ENCODE peak calls at places on chromosomes 11 and 22, in seven cellular contexts. T, I, M, K, L, J and O are unnamed samples.

GRCh38 chr11:1020211-1020905 is 16.2 kb downstream of the MUC6 start:
- DNase-seq in M (no peak), L (no peak), J (no peak), K (no peak), T (no peak), I (peak; percentile 67), O (no peak)

GRCh38 chr11:46671958-46672315 is 28.5 kb downstream of the ARHGAP1 start:
- DNase-seq in I (no peak), T (no peak), M (no peak), L (no peak), J (no peak), K (no peak), O (no peak)

GRCh38 chr11:116736763-116737162 is 36.0 kb downstream of the BUD13 start:
- DNase-seq in L (no peak), M (no peak), I (no peak), T (no peak), J (peak; percentile 33), K (no peak), O (no peak)

GRCh38 chr11:57311109-57311936 is 13.4 kb downstream of the TNKS1BP1 start:
- DNase-seq in K (peak; percentile 90), I (peak; percentile 98), J (peak; percentile 98), L (peak; percentile 93), T (peak; percentile 98), M (peak; percentile 91), O (peak; percentile 94)

GRCh38 chr22:43921361-43921760 is 2.2 kb upstream of the PNPLA3 start:
- DNase-seq in L (no peak), K (no peak), T (peak; percentile 42), M (no peak), I (no peak), J (no peak), O (no peak)

GRCh38 chr22:35219012-35219411 is 38.3 kb upstream of the HMGXB4 start:
- DNase-seq in T (peak; percentile 6), I (no peak), J (peak; percentile 7), M (no peak), L (no peak), K (no peak), O (no peak)

GRCh38 chr11:32586576-32587190 is 3.1 kb downstream of the EIF3M start:
- DNase-seq in I (no peak), L (no peak), K (no peak), T (peak; percentile 30), J (peak; percentile 55), M (peak; percentile 6), O (no peak)

GRCh38 chr11:6328321-6328720 is 8.0 kb upstream of the CAVIN3 start:
- DNase-seq in J (no peak), T (peak; percentile 85), I (no peak), L (no peak), M (no peak), K (no peak), O (no peak)

GRCh38 chr22:38788417-38788816 is 5.5 kb downstream of the DNAL4 start:
- DNase-seq in J (no peak), T (peak; percentile 92), K (peak; percentile 72), I (no peak), L (no peak), M (no peak), O (no peak)

GRCh38 chr11:115645631-115646271 is 141.5 kb upstream of the CADM1 start:
- DNase-seq in M (peak; percentile 89), T (no peak), L (no peak), J (no peak), K (peak; percentile 72), I (no peak), O (no peak)

DNA sequence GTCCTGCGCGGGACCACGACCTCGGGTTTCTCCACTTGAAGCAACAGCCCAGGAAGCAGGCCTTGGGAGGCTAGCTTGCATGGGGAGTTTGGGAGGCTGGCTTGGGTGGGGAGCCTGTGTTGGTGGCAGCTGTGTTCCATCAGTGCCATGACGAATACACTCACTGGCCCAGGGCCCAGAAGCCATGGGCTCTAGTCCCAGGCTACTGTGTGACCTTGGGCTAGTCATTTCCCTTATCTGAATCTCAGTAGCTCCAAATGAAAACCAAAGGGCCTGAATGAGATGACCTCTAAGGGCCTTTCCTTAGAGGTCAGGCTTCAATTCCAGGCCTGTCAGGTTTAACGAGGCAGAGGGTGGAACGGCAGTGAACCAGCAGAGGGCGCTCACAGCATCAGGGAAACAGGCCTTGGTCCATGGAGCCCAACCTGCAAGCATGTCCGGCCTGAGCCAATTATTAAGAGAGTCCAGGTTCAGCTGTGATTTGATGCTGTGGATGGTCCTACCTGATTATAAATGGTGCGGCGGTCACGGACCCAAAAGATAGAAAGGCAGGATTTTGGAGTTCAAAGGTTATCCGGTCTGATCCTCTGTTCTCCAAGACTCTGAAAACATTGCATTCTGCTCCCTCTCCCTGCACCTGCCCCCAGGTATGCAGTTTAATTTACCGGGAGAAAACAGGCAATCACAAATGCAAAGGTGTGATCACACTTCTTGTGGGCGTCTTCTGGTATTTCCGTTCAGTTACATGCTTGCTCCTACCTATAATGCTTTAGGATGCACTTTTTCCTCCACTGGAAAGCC is 15.9 kb downstream of the PTPN5 start:
- DNase-seq in I (peak; percentile 84), L (peak; percentile 72), J (peak; percentile 65), T (peak; percentile 59), M (peak; percentile 86), K (peak; percentile 58), O (no peak)
- TF ChIP-seq CTCF in I (peak; percentile 49), L (peak; percentile 71), J (peak; percentile 80), T (peak; percentile 51), M (peak; percentile 96), K (peak; percentile 47), O (peak; percentile 66)

DNA sequence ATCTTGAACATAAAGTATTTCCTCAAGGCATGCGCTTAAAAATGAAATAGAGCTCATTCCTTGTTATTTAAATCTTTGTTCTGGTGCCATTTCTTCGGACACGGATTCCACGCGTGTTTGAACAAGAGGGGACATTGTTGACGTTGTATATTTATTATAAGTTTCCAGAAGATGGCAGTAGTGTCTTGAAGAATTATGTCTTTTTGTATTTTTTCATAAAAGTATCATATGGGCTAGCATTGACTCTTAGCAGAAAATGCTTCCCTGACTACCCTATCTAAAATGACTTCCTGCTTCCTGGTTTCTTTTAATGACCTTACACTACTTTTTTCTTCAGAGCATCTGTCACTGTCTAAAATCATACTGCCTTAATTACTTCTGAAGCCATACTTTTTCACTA is 20.4 kb downstream of the BIRC2 start:
- DNase-seq in L (no peak), K (no peak), T (peak; percentile 43), M (no peak), J (peak; percentile 10), I (no peak), O (no peak)
- TF ChIP-seq CTCF in L (peak; percentile 17), K (no peak), T (peak; percentile 10), M (peak; percentile 6), J (peak; percentile 46), I (no peak), O (peak; percentile 62)

GRCh38 chr11:68077617-68078592 is 39.1 kb downstream of the TCIRG1 start:
- DNase-seq in J (no peak), T (no peak), I (no peak), L (no peak), K (no peak), M (no peak), O (no peak)

GRCh38 chr11:68074584-68075352 is 35.9 kb downstream of the TCIRG1 start:
- DNase-seq in T (no peak), M (no peak), L (no peak), K (no peak), J (no peak), I (no peak), O (peak; percentile 30)

GRCh38 chr11:68071281-68072048 is 32.6 kb downstream of the TCIRG1 start:
- DNase-seq in T (no peak), M (no peak), L (no peak), K (no peak), J (no peak), I (no peak), O (peak; percentile 25)

GRCh38 chr11:68081691-68082090 is 39.5 kb downstream of the CHKA start:
- DNase-seq in M (no peak), T (no peak), K (no peak), J (no peak), I (no peak), L (no peak), O (no peak)

DNA sequence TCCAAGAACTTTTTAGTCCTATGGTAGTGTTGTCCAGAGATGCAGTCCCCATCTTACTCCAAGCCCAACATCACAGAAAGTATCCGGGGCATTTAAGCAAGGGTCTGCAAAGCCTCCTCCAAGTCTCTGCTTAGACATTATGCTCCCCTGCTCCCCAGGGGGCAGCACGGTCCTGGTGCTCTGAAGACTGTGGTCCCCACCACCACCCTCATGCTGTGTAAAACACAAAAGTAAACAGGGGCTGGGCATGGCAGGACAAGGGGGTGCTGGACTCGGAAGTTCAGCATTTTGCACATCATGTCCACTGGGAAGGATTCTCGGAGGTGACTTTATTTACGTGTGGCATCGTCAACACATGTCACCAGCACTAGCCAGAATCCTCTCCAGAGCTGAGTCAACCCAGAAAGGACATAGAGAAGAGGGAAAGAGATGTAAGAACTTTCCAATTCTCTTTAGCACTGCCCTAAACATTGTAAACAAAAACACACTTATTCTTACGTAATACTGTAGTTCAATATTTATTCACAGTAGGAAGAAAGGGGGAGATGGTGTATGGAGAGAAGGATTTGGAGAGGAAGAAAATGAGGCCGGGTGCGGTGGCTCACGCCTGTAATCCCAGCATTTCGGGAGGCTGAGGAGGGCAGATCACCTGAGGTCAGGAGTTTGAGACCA is 37.7 kb downstream of the TCIRG1 start:
- DNase-seq in J (no peak), M (peak; percentile 16), K (no peak), L (no peak), I (no peak), T (no peak), O (peak; percentile 34)
- TF ChIP-seq CTCF in J (peak; percentile 5), M (no peak), K (no peak), L (peak; percentile 26), I (no peak), T (peak; percentile 11), O (no peak)

DNA sequence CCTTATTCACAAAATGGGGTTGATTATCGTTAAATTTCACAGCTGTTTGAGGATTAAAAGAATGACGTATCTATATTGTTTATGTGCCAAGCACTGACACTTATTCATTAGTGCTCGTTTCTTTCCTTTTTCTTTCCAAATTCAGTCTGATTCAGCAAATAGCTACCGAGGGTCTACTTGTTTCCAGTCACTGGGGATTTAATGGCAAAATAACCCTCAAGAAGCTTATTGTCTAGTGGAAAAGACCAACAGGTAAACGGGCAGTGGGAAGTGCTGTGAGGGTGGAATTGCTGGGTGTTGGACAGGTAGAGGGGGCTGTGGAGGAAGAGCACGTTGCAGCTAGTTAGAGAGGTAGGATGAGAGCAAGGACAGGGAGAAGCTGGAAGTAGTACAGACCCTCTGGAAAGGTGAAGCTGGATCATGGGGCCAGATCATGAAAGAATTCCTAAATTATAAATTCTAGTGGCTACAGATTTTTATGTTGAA is 48.3 kb upstream of the BIRC3 start:
- DNase-seq in T (no peak), J (no peak), I (no peak), K (no peak), M (no peak), L (no peak), O (no peak)
- TF ChIP-seq CTCF in T (no peak), J (no peak), I (no peak), K (no peak), M (no peak), L (no peak), O (no peak)

DNA sequence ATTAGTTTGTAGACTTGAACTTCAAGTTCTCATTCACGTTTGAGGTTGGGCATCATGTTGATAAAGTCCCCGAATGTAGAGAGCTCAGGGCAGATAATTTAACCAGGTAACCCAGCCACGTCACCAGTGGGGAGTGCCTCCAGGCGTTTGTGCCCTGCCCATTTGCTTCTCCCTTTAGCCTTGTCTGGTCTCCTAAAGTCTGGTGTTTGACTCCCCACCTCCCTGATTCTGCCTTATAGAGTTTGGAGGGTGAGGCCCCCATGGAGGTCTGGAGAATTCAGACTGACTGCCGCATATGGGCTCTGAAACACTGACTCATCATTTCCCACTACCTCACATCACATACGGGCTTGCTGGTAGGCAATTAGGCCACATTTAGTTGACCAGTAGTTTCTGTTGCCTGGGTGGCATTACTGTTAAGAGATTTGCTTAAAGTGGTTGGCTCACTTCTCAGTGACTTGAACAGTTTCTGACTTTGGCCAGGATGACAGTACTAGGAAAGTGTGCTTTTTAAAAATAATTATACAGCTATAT is 99.3 kb upstream of the GAL start:
- DNase-seq in M (no peak), L (no peak), I (no peak), T (no peak), K (peak; percentile 15), J (no peak), O (no peak)
- TF ChIP-seq CTCF in M (no peak), L (no peak), I (no peak), T (no peak), K (no peak), J (no peak), O (no peak)